ENCODE peak calls at places on chromosome 10, in six cellular contexts. One of them, this sample, is unnamed.

GRCh38 chr10:77236700-77237099 is 400.9 kb downstream of the KCNMA1 start:
- DNase-seq in CD4-positive, alpha-beta memory T cell: no peak
- DNase-seq in naive thymus-derived CD4-positive, alpha-beta T cell: no peak
- DNase-seq in DND-41: no peak
- DNase-seq in upper lobe of right lung: no peak
- DNase-seq in neuronal stem cell: no peak
- DNase-seq in this sample: no peak

GRCh38 chr10:119479532-119479931 is 63.0 kb downstream of the RGS10 start:
- DNase-seq in CD4-positive, alpha-beta memory T cell: no peak
- DNase-seq in DND-41: peak; percentile 27
- DNase-seq in upper lobe of right lung: no peak
- DNase-seq in neuronal stem cell: peak; percentile 17
- DNase-seq in naive thymus-derived CD4-positive, alpha-beta T cell: no peak
- DNase-seq in this sample: no peak

GRCh38 chr10:103265712-103266329 is 11.1 kb upstream of the INA start:
- DNase-seq in upper lobe of right lung: peak; percentile 33
- DNase-seq in neuronal stem cell: peak; percentile 76
- DNase-seq in DND-41: peak; percentile 69
- DNase-seq in CD4-positive, alpha-beta memory T cell: peak; percentile 15
- DNase-seq in naive thymus-derived CD4-positive, alpha-beta T cell: peak; percentile 38
- DNase-seq in this sample: peak; percentile 55

GRCh38 chr10:124285587-124286527 is 132.9 kb downstream of the OAT start:
- DNase-seq in upper lobe of right lung: peak; percentile 31
- DNase-seq in naive thymus-derived CD4-positive, alpha-beta T cell: no peak
- DNase-seq in CD4-positive, alpha-beta memory T cell: no peak
- DNase-seq in DND-41: no peak
- DNase-seq in neuronal stem cell: no peak
- DNase-seq in this sample: no peak

GRCh38 chr10:96721207-96721572 is 876 bp upstream of the PIK3AP1 start:
- DNase-seq in CD4-positive, alpha-beta memory T cell: no peak
- DNase-seq in DND-41: no peak
- DNase-seq in naive thymus-derived CD4-positive, alpha-beta T cell: no peak
- DNase-seq in upper lobe of right lung: no peak
- DNase-seq in neuronal stem cell: no peak
- DNase-seq in this sample: no peak

GRCh38 chr10:88728107-88728763 is 22.2 kb downstream of the LIPK start:
- DNase-seq in neuronal stem cell: peak; percentile 20
- DNase-seq in DND-41: peak; percentile 16
- DNase-seq in upper lobe of right lung: peak; percentile 68
- DNase-seq in CD4-positive, alpha-beta memory T cell: no peak
- DNase-seq in naive thymus-derived CD4-positive, alpha-beta T cell: peak; percentile 51
- DNase-seq in this sample: peak; percentile 52

GRCh38 chr10:53839437-53840039 is 961.5 kb downstream of the PCDH15 start:
- DNase-seq in neuronal stem cell: no peak
- DNase-seq in CD4-positive, alpha-beta memory T cell: no peak
- DNase-seq in naive thymus-derived CD4-positive, alpha-beta T cell: no peak
- DNase-seq in DND-41: no peak
- DNase-seq in upper lobe of right lung: no peak
- DNase-seq in this sample: peak; percentile 19

GRCh38 chr10:123274513-123275182 is 120.4 kb downstream of the BUB3 start:
- DNase-seq in upper lobe of right lung: no peak
- DNase-seq in naive thymus-derived CD4-positive, alpha-beta T cell: no peak
- DNase-seq in CD4-positive, alpha-beta memory T cell: no peak
- DNase-seq in neuronal stem cell: no peak
- DNase-seq in DND-41: no peak
- DNase-seq in this sample: no peak

GRCh38 chr10:25294032-25294926 is 119.5 kb downstream of the GPR158 start:
- DNase-seq in neuronal stem cell: no peak
- DNase-seq in DND-41: no peak
- DNase-seq in upper lobe of right lung: no peak
- DNase-seq in CD4-positive, alpha-beta memory T cell: no peak
- DNase-seq in naive thymus-derived CD4-positive, alpha-beta T cell: no peak
- DNase-seq in this sample: no peak

GRCh38 chr10:20817646-20818045 is 79.5 kb downstream of the NEBL start:
- DNase-seq in naive thymus-derived CD4-positive, alpha-beta T cell: no peak
- DNase-seq in upper lobe of right lung: no peak
- DNase-seq in neuronal stem cell: no peak
- DNase-seq in DND-41: no peak
- DNase-seq in CD4-positive, alpha-beta memory T cell: no peak
- DNase-seq in this sample: no peak

GRCh38 chr10:48608279-48608681 is 3.4 kb upstream of the ARHGAP22 start:
- DNase-seq in neuronal stem cell: no peak
- DNase-seq in CD4-positive, alpha-beta memory T cell: no peak
- DNase-seq in naive thymus-derived CD4-positive, alpha-beta T cell: peak; percentile 25
- DNase-seq in upper lobe of right lung: no peak
- DNase-seq in DND-41: peak; percentile 51
- DNase-seq in this sample: peak; percentile 17

GRCh38 chr10:113006656-113007342 is 56.8 kb downstream of the TCF7L2 start:
- DNase-seq in upper lobe of right lung: no peak
- DNase-seq in CD4-positive, alpha-beta memory T cell: no peak
- DNase-seq in naive thymus-derived CD4-positive, alpha-beta T cell: no peak
- DNase-seq in neuronal stem cell: no peak
- DNase-seq in DND-41: no peak
- DNase-seq in this sample: no peak

GRCh38 chr10:4626919-4627318 is 199.1 kb upstream of the AKR1E2 start:
- DNase-seq in DND-41: no peak
- DNase-seq in upper lobe of right lung: no peak
- DNase-seq in naive thymus-derived CD4-positive, alpha-beta T cell: no peak
- DNase-seq in neuronal stem cell: no peak
- DNase-seq in CD4-positive, alpha-beta memory T cell: no peak
- DNase-seq in this sample: no peak

GRCh38 chr10:130834573-130834972 is 476.9 kb downstream of the TCERG1L start:
- DNase-seq in CD4-positive, alpha-beta memory T cell: no peak
- DNase-seq in naive thymus-derived CD4-positive, alpha-beta T cell: no peak
- DNase-seq in neuronal stem cell: no peak
- DNase-seq in upper lobe of right lung: no peak
- DNase-seq in DND-41: no peak
- DNase-seq in this sample: no peak

GRCh38 chr10:25753776-25754175 is 180.3 kb upstream of the MYO3A start:
- DNase-seq in neuronal stem cell: no peak
- DNase-seq in CD4-positive, alpha-beta memory T cell: no peak
- DNase-seq in upper lobe of right lung: no peak
- DNase-seq in DND-41: no peak
- DNase-seq in naive thymus-derived CD4-positive, alpha-beta T cell: no peak
- DNase-seq in this sample: no peak

GRCh38 chr10:18406136-18406535 is 245.3 kb downstream of the NSUN6 start:
- DNase-seq in upper lobe of right lung: no peak
- DNase-seq in DND-41: no peak
- DNase-seq in naive thymus-derived CD4-positive, alpha-beta T cell: no peak
- DNase-seq in neuronal stem cell: no peak
- DNase-seq in CD4-positive, alpha-beta memory T cell: no peak
- DNase-seq in this sample: no peak

GRCh38 chr10:16440396-16441105 is 3.7 kb downstream of the PTER start:
- DNase-seq in upper lobe of right lung: no peak
- DNase-seq in CD4-positive, alpha-beta memory T cell: no peak
- DNase-seq in naive thymus-derived CD4-positive, alpha-beta T cell: no peak
- DNase-seq in DND-41: no peak
- DNase-seq in neuronal stem cell: no peak
- DNase-seq in this sample: no peak

GRCh38 chr10:71980181-71981023 is 16.2 kb downstream of the CHST3 start:
- DNase-seq in naive thymus-derived CD4-positive, alpha-beta T cell: no peak
- DNase-seq in DND-41: no peak
- DNase-seq in upper lobe of right lung: no peak
- DNase-seq in neuronal stem cell: no peak
- DNase-seq in CD4-positive, alpha-beta memory T cell: no peak
- DNase-seq in this sample: no peak

GRCh38 chr10:11758527-11759236 is 16.5 kb downstream of the ECHDC3 start:
- DNase-seq in naive thymus-derived CD4-positive, alpha-beta T cell: no peak
- DNase-seq in neuronal stem cell: no peak
- DNase-seq in DND-41: no peak
- DNase-seq in upper lobe of right lung: peak; percentile 55
- DNase-seq in CD4-positive, alpha-beta memory T cell: no peak
- DNase-seq in this sample: no peak

GRCh38 chr10:21534611-21535493 is 820 bp downstream of the MLLT10 start:
- DNase-seq in naive thymus-derived CD4-positive, alpha-beta T cell: peak; percentile 63
- DNase-seq in CD4-positive, alpha-beta memory T cell: peak; percentile 56
- DNase-seq in DND-41: peak; percentile 71
- DNase-seq in upper lobe of right lung: peak; percentile 86
- DNase-seq in neuronal stem cell: no peak
- DNase-seq in this sample: no peak

GRCh38 chr10:130358981-130359650 is 222.9 kb downstream of the GLRX3 start:
- DNase-seq in CD4-positive, alpha-beta memory T cell: no peak
- DNase-seq in neuronal stem cell: no peak
- DNase-seq in naive thymus-derived CD4-positive, alpha-beta T cell: no peak
- DNase-seq in upper lobe of right lung: no peak
- DNase-seq in DND-41: no peak
- DNase-seq in this sample: no peak

GRCh38 chr10:111319866-111320265 is 243.0 kb downstream of the ADRA2A start:
- DNase-seq in DND-41: no peak
- DNase-seq in CD4-positive, alpha-beta memory T cell: no peak
- DNase-seq in upper lobe of right lung: no peak
- DNase-seq in naive thymus-derived CD4-positive, alpha-beta T cell: no peak
- DNase-seq in neuronal stem cell: no peak
- DNase-seq in this sample: no peak

GRCh38 chr10:86524225-86524982 is 2.8 kb upstream of the WAPL start:
- DNase-seq in naive thymus-derived CD4-positive, alpha-beta T cell: no peak
- DNase-seq in upper lobe of right lung: no peak
- DNase-seq in DND-41: no peak
- DNase-seq in neuronal stem cell: no peak
- DNase-seq in CD4-positive, alpha-beta memory T cell: no peak
- DNase-seq in this sample: no peak

GRCh38 chr10:79142064-79142491 is 73.3 kb downstream of the ZMIZ1 start:
- DNase-seq in neuronal stem cell: no peak
- DNase-seq in DND-41: no peak
- DNase-seq in upper lobe of right lung: no peak
- DNase-seq in CD4-positive, alpha-beta memory T cell: no peak
- DNase-seq in naive thymus-derived CD4-positive, alpha-beta T cell: no peak
- DNase-seq in this sample: no peak

GRCh38 chr10:119541459-119542356 is 811 bp downstream of the RGS10 start:
- DNase-seq in naive thymus-derived CD4-positive, alpha-beta T cell: peak; percentile 86
- DNase-seq in neuronal stem cell: no peak
- DNase-seq in DND-41: peak; percentile 35
- DNase-seq in CD4-positive, alpha-beta memory T cell: peak; percentile 52
- DNase-seq in upper lobe of right lung: peak; percentile 83
- DNase-seq in this sample: no peak

GRCh38 chr10:95640891-95641315 is 15.6 kb downstream of the ALDH18A1 start:
- DNase-seq in neuronal stem cell: no peak
- DNase-seq in naive thymus-derived CD4-positive, alpha-beta T cell: no peak
- DNase-seq in upper lobe of right lung: no peak
- DNase-seq in DND-41: no peak
- DNase-seq in CD4-positive, alpha-beta memory T cell: no peak
- DNase-seq in this sample: no peak

GRCh38 chr10:67452892-67453291 is 243.1 kb downstream of the CTNNA3 start:
- DNase-seq in DND-41: no peak
- DNase-seq in CD4-positive, alpha-beta memory T cell: no peak
- DNase-seq in naive thymus-derived CD4-positive, alpha-beta T cell: no peak
- DNase-seq in neuronal stem cell: no peak
- DNase-seq in upper lobe of right lung: no peak
- DNase-seq in this sample: no peak
- H3K4me3 ChIP-seq in DND-41: no peak overlapping the region
- H3K4me3 ChIP-seq in CD4-positive, alpha-beta memory T cell: no peak overlapping the region
- H3K4me3 ChIP-seq in naive thymus-derived CD4-positive, alpha-beta T cell: no peak overlapping the region
- H3K4me3 ChIP-seq in neuronal stem cell: no peak overlapping the region
- H3K4me3 ChIP-seq in upper lobe of right lung: no peak overlapping the region
- H3K4me3 ChIP-seq in this sample: no peak overlapping the region

DNA sequence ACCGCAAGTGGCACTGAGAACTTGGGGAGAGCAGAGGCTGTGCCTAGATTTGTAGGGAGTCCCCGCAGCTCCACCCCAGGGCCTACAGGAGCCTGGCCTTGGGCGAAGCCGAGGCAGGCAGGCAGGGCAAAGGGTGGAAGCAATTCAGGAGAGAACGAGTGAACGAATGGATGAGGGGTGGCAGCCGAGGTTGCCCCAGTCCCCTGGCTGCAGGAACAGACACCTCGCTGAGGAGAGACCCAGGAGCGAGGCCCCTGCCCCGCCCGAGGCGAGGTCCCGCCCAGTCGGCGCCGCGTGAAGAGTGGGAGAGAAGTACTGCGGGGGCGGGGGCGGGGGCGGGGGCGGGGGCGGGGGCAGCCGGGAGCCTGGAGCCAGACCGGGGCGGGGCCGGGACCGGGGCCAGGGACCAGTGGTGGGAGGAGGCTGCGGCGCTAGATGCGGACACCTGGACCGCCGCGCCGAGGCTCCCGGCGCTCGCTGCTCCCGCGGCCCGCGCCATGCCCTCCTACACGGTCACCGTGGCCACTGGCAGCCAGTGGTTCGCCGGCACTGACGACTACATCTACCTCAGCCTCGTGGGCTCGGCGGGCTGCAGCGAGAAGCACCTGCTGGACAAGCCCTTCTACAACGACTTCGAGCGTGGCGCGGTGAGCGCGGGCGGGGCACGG is at the start of gene ALOX5:
- DNase-seq in CD4-positive, alpha-beta memory T cell: peak; percentile 26
- DNase-seq in upper lobe of right lung: peak; percentile 93
- DNase-seq in neuronal stem cell: peak; percentile 32
- DNase-seq in naive thymus-derived CD4-positive, alpha-beta T cell: peak; percentile 48
- DNase-seq in DND-41: no peak
- DNase-seq in this sample: no peak
- H3K4me3 ChIP-seq in CD4-positive, alpha-beta memory T cell: peak within 1 kb of the TSS; percentile 21
- H3K4me3 ChIP-seq in upper lobe of right lung: peak within 1 kb of the TSS; percentile 44
- H3K4me3 ChIP-seq in neuronal stem cell: peak within 1 kb of the TSS; percentile 32
- H3K4me3 ChIP-seq in naive thymus-derived CD4-positive, alpha-beta T cell: peak within 1 kb of the TSS; percentile 37
- H3K4me3 ChIP-seq in DND-41: no peak within 1 kb of the TSS
- H3K4me3 ChIP-seq in this sample: peak within 1 kb of the TSS; percentile 45

DNA sequence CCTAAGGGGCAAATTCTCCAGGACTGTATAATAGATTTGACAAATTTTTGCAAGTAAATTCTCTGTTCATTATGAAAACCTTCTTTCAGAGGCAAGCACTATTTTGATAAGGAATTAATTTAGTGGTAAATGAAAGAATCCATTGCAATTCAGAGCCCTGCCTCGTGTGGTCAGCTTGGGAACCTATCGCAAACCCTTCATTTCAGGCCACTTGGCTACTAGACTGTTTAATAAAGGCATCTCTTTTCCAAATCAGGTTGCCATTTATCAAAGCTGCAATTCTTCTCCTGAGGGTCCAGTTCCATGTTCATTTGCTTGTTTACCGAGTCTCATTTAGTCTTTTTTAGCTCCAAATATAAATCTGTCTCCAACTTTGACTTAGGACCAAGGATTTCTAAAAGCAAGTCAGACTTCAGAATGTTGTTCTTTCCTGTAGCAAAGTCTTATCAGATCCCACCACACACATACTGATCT is 28.4 kb downstream of the PPP1R3C start:
- DNase-seq in naive thymus-derived CD4-positive, alpha-beta T cell: no peak
- DNase-seq in neuronal stem cell: no peak
- DNase-seq in DND-41: no peak
- DNase-seq in CD4-positive, alpha-beta memory T cell: no peak
- DNase-seq in upper lobe of right lung: no peak
- DNase-seq in this sample: no peak
- H3K4me3 ChIP-seq in naive thymus-derived CD4-positive, alpha-beta T cell: no peak overlapping the region
- H3K4me3 ChIP-seq in neuronal stem cell: no peak overlapping the region
- H3K4me3 ChIP-seq in DND-41: no peak overlapping the region
- H3K4me3 ChIP-seq in CD4-positive, alpha-beta memory T cell: no peak overlapping the region
- H3K4me3 ChIP-seq in upper lobe of right lung: no peak overlapping the region
- H3K4me3 ChIP-seq in this sample: no peak overlapping the region

DNA sequence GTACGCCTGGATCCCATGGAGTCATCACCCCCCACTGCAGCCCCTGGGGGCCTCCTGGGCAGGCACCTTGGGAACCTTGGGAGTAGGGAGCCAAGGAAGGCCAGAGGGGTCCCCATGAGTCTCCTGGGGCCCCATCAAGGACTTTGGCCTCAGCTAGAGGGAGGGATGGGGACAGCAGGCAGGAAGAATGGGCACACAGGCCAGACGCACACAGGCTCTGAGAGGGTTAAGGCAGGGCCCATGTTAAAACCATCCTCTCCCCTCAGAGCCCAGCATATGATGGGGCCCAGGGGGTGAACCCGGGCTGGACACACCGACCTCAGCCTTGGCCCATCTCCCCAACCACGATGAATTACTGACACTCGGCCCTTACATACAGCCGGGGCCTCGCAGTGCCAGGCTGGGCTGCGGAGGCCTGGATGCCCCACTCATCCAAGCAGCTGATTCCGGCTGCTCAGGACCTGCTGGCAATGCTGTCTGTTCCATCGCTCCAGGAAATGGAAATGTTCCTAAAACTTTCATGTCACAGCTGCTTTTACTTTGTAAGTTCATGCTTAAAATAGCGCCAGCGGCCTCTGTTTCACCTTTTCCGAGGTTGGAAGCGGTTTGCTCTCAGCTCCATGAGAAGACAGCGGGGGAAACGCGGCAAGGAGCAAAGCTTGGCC is 17.3 kb upstream of the INPP5A start:
- DNase-seq in naive thymus-derived CD4-positive, alpha-beta T cell: no peak
- DNase-seq in neuronal stem cell: no peak
- DNase-seq in CD4-positive, alpha-beta memory T cell: no peak
- DNase-seq in DND-41: no peak
- DNase-seq in upper lobe of right lung: no peak
- DNase-seq in this sample: no peak
- H3K4me3 ChIP-seq in naive thymus-derived CD4-positive, alpha-beta T cell: no peak overlapping the region
- H3K4me3 ChIP-seq in neuronal stem cell: no peak overlapping the region
- H3K4me3 ChIP-seq in CD4-positive, alpha-beta memory T cell: no peak overlapping the region
- H3K4me3 ChIP-seq in DND-41: no peak overlapping the region
- H3K4me3 ChIP-seq in upper lobe of right lung: no peak overlapping the region
- H3K4me3 ChIP-seq in this sample: no peak overlapping the region

This sample was measured in Jurkat, Clone E6-1.